ENCODE peak calls at places on chromosomes 7 and 10, in five cellular contexts. B is substantia nigra, D is Calu3, Y is AG10803, L is iris pigment epithelial cell. T is an unnamed sample.
A peak's percentile ranks its signal among the peaks of the same experiment; 100 is the strongest.

GRCh38 chr7:26346611-26347200 is 55.0 kb downstream of the SNX10 start:
- DNase-seq in B (no peak), D (peak; percentile 53), Y (no peak), L (peak; percentile 12), T (peak; percentile 6)

GRCh38 chr7:137930616-137931015 is 71.3 kb downstream of the CREB3L2 start:
- DNase-seq in B (no peak), D (no peak), Y (peak; percentile 80), L (peak; percentile 95), T (peak; percentile 44)

GRCh38 chr10:103470755-103471653 is 8.0 kb downstream of the CALHM3 start:
- DNase-seq in B (no peak), D (no peak), Y (no peak), L (no peak), T (no peak)

GRCh38 chr7:1501487-1502270 is 2.5 kb downstream of the INTS1 start:
- DNase-seq in B (no peak), D (no peak), Y (no peak), L (no peak), T (no peak)

GRCh38 chr7:5423272-5423843 is at the start of gene TNRC18:
- DNase-seq in B (no peak), D (peak; percentile 63), Y (no peak), L (no peak), T (no peak)

GRCh38 chr10:59557642-59558041 is 152.0 kb downstream of the SLC16A9 start:
- DNase-seq in B (no peak), D (no peak), Y (no peak), L (no peak), T (no peak)

GRCh38 chr7:24732646-24733413 is 24.4 kb downstream of the GSDME start:
- DNase-seq in B (no peak), D (no peak), Y (peak; percentile 85), L (peak; percentile 81), T (peak; percentile 48)

GRCh38 chr7:120370954-120371353 is 98.0 kb downstream of the KCND2 start:
- DNase-seq in B (no peak), D (no peak), Y (no peak), L (no peak), T (no peak)

GRCh38 chr10:71911296-71911954 is 52.8 kb upstream of the CHST3 start:
- DNase-seq in B (no peak), D (no peak), Y (no peak), L (no peak), T (no peak)

GRCh38 chr7:66211429-66211828 is 6.3 kb downstream of the TPST1 start:
- DNase-seq in B (no peak), D (no peak), Y (peak; percentile 53), L (peak; percentile 86), T (peak; percentile 17)

GRCh38 chr10:131041361-131041916 is 270.1 kb downstream of the TCERG1L start:
- DNase-seq in B (no peak), D (no peak), Y (no peak), L (no peak), T (no peak)

GRCh38 chr10:132374612-132375011 is 22.4 kb upstream of the PWWP2B start:
- DNase-seq in B (no peak), D (no peak), Y (no peak), L (no peak), T (no peak)

GRCh38 chr7:69996132-69996531 is 397.9 kb downstream of the AUTS2 start:
- DNase-seq in B (no peak), D (no peak), Y (no peak), L (no peak), T (no peak)

GRCh38 chr7:49023345-49024330 is 99.3 kb downstream of the CDC14C start:
- DNase-seq in B (no peak), D (no peak), Y (no peak), L (no peak), T (no peak)

GRCh38 chr7:33932832-33933468 is 27.6 kb downstream of the BMPER start:
- DNase-seq in B (peak; percentile 56), D (peak; percentile 87), Y (peak; percentile 96), L (peak; percentile 83), T (peak; percentile 86)

GRCh38 chr10:70493660-70494234 is 15.2 kb downstream of the PALD1 start:
- DNase-seq in B (no peak), D (no peak), Y (no peak), L (no peak), T (no peak)

GRCh38 chr10:11787846-11788245 is 35.3 kb upstream of the PROSER2 start:
- DNase-seq in B (no peak), D (no peak), Y (no peak), L (no peak), T (no peak)

GRCh38 chr10:50421026-50421719 is 169.9 kb upstream of the ASAH2 start:
- DNase-seq in B (no peak), D (peak; percentile 67), Y (peak; percentile 38), L (peak; percentile 49), T (peak; percentile 22)

GRCh38 chr10:1527951-1528350 is 209.4 kb downstream of the ADARB2 start:
- DNase-seq in B (no peak), D (no peak), Y (no peak), L (no peak), T (no peak)

GRCh38 chr7:22444181-22444966 is 55.6 kb downstream of the STEAP1B start:
- DNase-seq in B (no peak), D (peak; percentile 92), Y (no peak), L (peak; percentile 28), T (no peak)

GRCh38 chr7:69419928-69420327 is 178.3 kb upstream of the AUTS2 start:
- DNase-seq in B (no peak), D (no peak), Y (peak; percentile 23), L (no peak), T (peak; percentile 24)

GRCh38 chr10:131038056-131038455 is 273.5 kb downstream of the TCERG1L start:
- DNase-seq in B (no peak), D (no peak), Y (no peak), L (no peak), T (no peak)

GRCh38 chr7:105580022-105580740 is 1.1 kb downstream of the EFCAB10 start:
- DNase-seq in B (no peak), D (no peak), Y (no peak), L (no peak), T (no peak)

T was measured in AG08395.